ENCODE peak calls at places on chromosome 12, in ten cellular contexts. One of them, this sample, is unnamed.

GRCh38 chr12:109308534-109309440 is at the start of gene FOXN4:
- DNase-seq in H54: no peak
- DNase-seq in upper lobe of right lung: no peak
- DNase-seq in MCF 10A: no peak
- DNase-seq in fibroblast of the aortic adventitia: no peak
- DNase-seq in GM19239: no peak
- DNase-seq in NCI-H1105: peak
- DNase-seq in adrenal gland: no peak
- DNase-seq in EH: no peak
- DNase-seq in breast epithelium: no peak
- DNase-seq in this sample: peak

GRCh38 chr12:121754836-121755235 is 38.7 kb downstream of the RHOF start:
- DNase-seq in adrenal gland: no peak
- DNase-seq in NCI-H1105: no peak
- DNase-seq in fibroblast of the aortic adventitia: no peak
- DNase-seq in GM19239: no peak
- DNase-seq in MCF 10A: no peak
- DNase-seq in breast epithelium: no peak
- DNase-seq in upper lobe of right lung: no peak
- DNase-seq in EH: no peak
- DNase-seq in H54: no peak
- DNase-seq in this sample: no peak

GRCh38 chr12:115511971-115512370 is 765.5 kb downstream of the MED13L start:
- DNase-seq in MCF 10A: no peak
- DNase-seq in fibroblast of the aortic adventitia: no peak
- DNase-seq in adrenal gland: no peak
- DNase-seq in NCI-H1105: no peak
- DNase-seq in upper lobe of right lung: no peak
- DNase-seq in EH: no peak
- DNase-seq in GM19239: no peak
- DNase-seq in H54: no peak
- DNase-seq in breast epithelium: no peak
- DNase-seq in this sample: no peak

GRCh38 chr12:109753959-109754358 is 40.3 kb downstream of the FAM222A start:
- DNase-seq in fibroblast of the aortic adventitia: no peak
- DNase-seq in EH: no peak
- DNase-seq in H54: no peak
- DNase-seq in upper lobe of right lung: no peak
- DNase-seq in adrenal gland: no peak
- DNase-seq in NCI-H1105: no peak
- DNase-seq in GM19239: no peak
- DNase-seq in breast epithelium: peak
- DNase-seq in MCF 10A: no peak
- DNase-seq in this sample: no peak

GRCh38 chr12:64665506-64665905 is 55.2 kb downstream of the RASSF3 start:
- DNase-seq in fibroblast of the aortic adventitia: peak
- DNase-seq in NCI-H1105: no peak
- DNase-seq in H54: no peak
- DNase-seq in GM19239: no peak
- DNase-seq in MCF 10A: no peak
- DNase-seq in breast epithelium: no peak
- DNase-seq in upper lobe of right lung: no peak
- DNase-seq in adrenal gland: peak
- DNase-seq in EH: no peak
- DNase-seq in this sample: no peak

GRCh38 chr12:78878447-78878846 is 13.9 kb downstream of the SYT1 start:
- DNase-seq in H54: no peak
- DNase-seq in NCI-H1105: no peak
- DNase-seq in MCF 10A: no peak
- DNase-seq in EH: no peak
- DNase-seq in GM19239: no peak
- DNase-seq in upper lobe of right lung: no peak
- DNase-seq in breast epithelium: no peak
- DNase-seq in fibroblast of the aortic adventitia: no peak
- DNase-seq in adrenal gland: no peak
- DNase-seq in this sample: no peak

GRCh38 chr12:30003321-30003720 is 219.6 kb upstream of the TMTC1 start:
- DNase-seq in adrenal gland: no peak
- DNase-seq in EH: no peak
- DNase-seq in breast epithelium: no peak
- DNase-seq in H54: no peak
- DNase-seq in NCI-H1105: no peak
- DNase-seq in upper lobe of right lung: no peak
- DNase-seq in GM19239: no peak
- DNase-seq in MCF 10A: no peak
- DNase-seq in fibroblast of the aortic adventitia: no peak
- DNase-seq in this sample: no peak

GRCh38 chr12:13024151-13024946 is 19.8 kb upstream of the FAM234B start:
- DNase-seq in GM19239: no peak
- DNase-seq in breast epithelium: no peak
- DNase-seq in fibroblast of the aortic adventitia: peak
- DNase-seq in EH: peak
- DNase-seq in MCF 10A: no peak
- DNase-seq in H54: no peak
- DNase-seq in upper lobe of right lung: no peak
- DNase-seq in adrenal gland: peak
- DNase-seq in NCI-H1105: no peak
- DNase-seq in this sample: no peak

GRCh38 chr12:74412607-74413230 is 124.9 kb upstream of the ATXN7L3B start:
- DNase-seq in upper lobe of right lung: no peak
- DNase-seq in H54: no peak
- DNase-seq in adrenal gland: no peak
- DNase-seq in breast epithelium: no peak
- DNase-seq in EH: peak
- DNase-seq in fibroblast of the aortic adventitia: peak
- DNase-seq in NCI-H1105: peak
- DNase-seq in GM19239: no peak
- DNase-seq in MCF 10A: peak
- DNase-seq in this sample: no peak

GRCh38 chr12:63845726-63846125 is 1.2 kb downstream of the SRGAP1 start:
- DNase-seq in MCF 10A: peak
- DNase-seq in GM19239: no peak
- DNase-seq in H54: peak
- DNase-seq in fibroblast of the aortic adventitia: peak
- DNase-seq in upper lobe of right lung: no peak
- DNase-seq in EH: peak
- DNase-seq in breast epithelium: no peak
- DNase-seq in adrenal gland: no peak
- DNase-seq in NCI-H1105: no peak
- DNase-seq in this sample: no peak

GRCh38 chr12:12803186-12803585 is 10.0 kb upstream of the DDX47 start:
- DNase-seq in H54: peak
- DNase-seq in EH: peak
- DNase-seq in breast epithelium: peak
- DNase-seq in NCI-H1105: no peak
- DNase-seq in upper lobe of right lung: peak
- DNase-seq in adrenal gland: peak
- DNase-seq in fibroblast of the aortic adventitia: peak
- DNase-seq in GM19239: peak
- DNase-seq in MCF 10A: peak
- DNase-seq in this sample: no peak

GRCh38 chr12:12745576-12746211 is 28.5 kb downstream of the CDKN1B start:
- DNase-seq in EH: no peak
- DNase-seq in upper lobe of right lung: no peak
- DNase-seq in adrenal gland: no peak
- DNase-seq in MCF 10A: no peak
- DNase-seq in GM19239: no peak
- DNase-seq in breast epithelium: no peak
- DNase-seq in NCI-H1105: no peak
- DNase-seq in fibroblast of the aortic adventitia: no peak
- DNase-seq in H54: no peak
- DNase-seq in this sample: no peak

GRCh38 chr12:52020126-52020525 is 13.4 kb downstream of the TAMALIN start:
- DNase-seq in breast epithelium: no peak
- DNase-seq in adrenal gland: no peak
- DNase-seq in MCF 10A: no peak
- DNase-seq in fibroblast of the aortic adventitia: no peak
- DNase-seq in H54: no peak
- DNase-seq in upper lobe of right lung: no peak
- DNase-seq in GM19239: no peak
- DNase-seq in NCI-H1105: no peak
- DNase-seq in EH: no peak
- DNase-seq in this sample: no peak

GRCh38 chr12:108305520-108305919 is 33.6 kb downstream of the CMKLR1 start:
- DNase-seq in adrenal gland: peak
- DNase-seq in EH: peak
- DNase-seq in upper lobe of right lung: peak
- DNase-seq in breast epithelium: peak
- DNase-seq in MCF 10A: peak
- DNase-seq in GM19239: no peak
- DNase-seq in fibroblast of the aortic adventitia: peak
- DNase-seq in H54: peak
- DNase-seq in NCI-H1105: no peak
- DNase-seq in this sample: no peak

This sample was measured in neural crest cell.